ENCODE peak calls at places on chromosomes 13 and 19, in five cellular contexts. T, G, U, K and F are unnamed samples.

GRCh38 chr13:89726690-89727435 is 1620.6 kb upstream of the MIR17HG start:
- DNase-seq in U (no peak), K (no peak), G (no peak), T (no peak), F (no peak)

GRCh38 chr19:33879818-33880575 is 83.3 kb downstream of the KCTD15 start:
- DNase-seq in T (peak; percentile 47), U (no peak), G (no peak), K (no peak), F (peak; percentile 35)

GRCh38 chr19:8501968-8502367 is 472 bp downstream of the PRAM1 start:
- DNase-seq in K (no peak), T (no peak), G (no peak), U (no peak), F (no peak)

GRCh38 chr19:54231077-54231931 is 8.5 kb upstream of the LILRB3 start:
- DNase-seq in G (peak; percentile 92), T (peak; percentile 87), K (peak; percentile 94), U (peak; percentile 95), F (peak; percentile 88)

GRCh38 chr19:2613507-2614295 is 88.8 kb downstream of the GNG7 start:
- DNase-seq in G (peak; percentile 60), T (peak; percentile 53), U (no peak), K (no peak), F (no peak)

GRCh38 chr13:80483157-80483556 is 142.2 kb upstream of the SPRY2 start:
- DNase-seq in K (no peak), G (no peak), T (no peak), U (no peak), F (no peak)

GRCh38 chr19:2207991-2208860 is 27.9 kb downstream of the PLEKHJ1 start:
- DNase-seq in G (peak; percentile 48), U (no peak), K (no peak), T (peak; percentile 68), F (no peak)

GRCh38 chr19:2371656-2372055 is 11.6 kb downstream of the TMPRSS9 start:
- DNase-seq in U (no peak), K (no peak), T (no peak), G (no peak), F (no peak)

GRCh38 chr19:46736544-46737274 is 9.1 kb upstream of the FKRP start:
- DNase-seq in G (peak; percentile 42), T (peak; percentile 70), U (no peak), K (no peak), F (no peak)

GRCh38 chr19:2428756-2429711 is 1.6 kb upstream of the TIMM13 start:
- DNase-seq in U (no peak), K (no peak), G (no peak), T (no peak), F (no peak)

GRCh38 chr19:18278521-18279265 is 2.7 kb downstream of the JUND start:
- DNase-seq in U (no peak), G (peak; percentile 52), K (no peak), T (no peak), F (no peak)

GRCh38 chr13:75365724-75366173 is 116.2 kb downstream of the TBC1D4 start:
- DNase-seq in T (no peak), U (no peak), G (no peak), K (no peak), F (no peak)

GRCh38 chr19:47350599-47350998 is 1.5 kb downstream of the DHX34 start:
- DNase-seq in K (no peak), T (no peak), U (no peak), G (no peak), F (no peak)

GRCh38 chr19:3671680-3672574 is 28.3 kb downstream of the PIP5K1C start:
- DNase-seq in U (no peak), G (no peak), K (no peak), T (no peak), F (no peak)

GRCh38 chr13:97802213-97802612 is 151.3 kb upstream of the IPO5 start:
- DNase-seq in G (no peak), T (no peak), U (no peak), K (no peak), F (no peak)

GRCh38 chr13:41398494-41399190 is 58.7 kb upstream of the RGCC start:
- DNase-seq in K (no peak), T (no peak), U (peak; percentile 37), G (no peak), F (no peak)

GRCh38 chr13:28059214-28059613 is 41.2 kb downstream of the FLT3 start:
- DNase-seq in T (no peak), K (no peak), G (peak; percentile 44), U (no peak), F (peak; percentile 62)

GRCh38 chr13:113533441-113533840 is 42.9 kb upstream of the DCUN1D2 start:
- DNase-seq in U (no peak), K (no peak), G (no peak), T (no peak), F (no peak)

GRCh38 chr19:1161716-1162115 is 12.4 kb downstream of the SBNO2 start:
- DNase-seq in U (no peak), K (no peak), T (no peak), G (peak; percentile 57), F (no peak)

GRCh38 chr19:53461866-53462265 is 5.7 kb upstream of the ZNF813 start:
- DNase-seq in T (no peak), U (no peak), K (no peak), G (no peak), F (no peak)

GRCh38 chr13:109135018-109135417 is 505.6 kb downstream of the MYO16 start:
- DNase-seq in K (no peak), T (no peak), U (no peak), G (no peak), F (no peak)

GRCh38 chr19:18009412-18010066 is 1.6 kb downstream of the ARRDC2 start:
- DNase-seq in U (no peak), K (no peak), G (no peak), T (no peak), F (no peak)

GRCh38 chr19:42325896-42326771 is 699 bp downstream of the MEGF8 start:
- DNase-seq in K (no peak), T (no peak), U (no peak), G (peak; percentile 28), F (peak; percentile 46)

GRCh38 chr19:1223018-1223855 is 14.6 kb downstream of the CBARP start:
- DNase-seq in G (no peak), T (no peak), K (no peak), U (no peak), F (no peak)

GRCh38 chr13:113819731-113820715 is 43.9 kb downstream of the GAS6 start:
- DNase-seq in U (no peak), G (no peak), T (no peak), K (no peak), F (peak; percentile 19)

GRCh38 chr13:99191900-99192399 is 8.7 kb upstream of the UBAC2 start:
- DNase-seq in T (no peak), G (peak; percentile 43), U (no peak), K (no peak), F (no peak)

GRCh38 chr13:113034451-113035208 is 65.6 kb downstream of the MCF2L start:
- DNase-seq in G (peak; percentile 38), K (peak; percentile 46), T (peak; percentile 32), U (no peak), F (peak; percentile 63)

GRCh38 chr19:35049456-35049855 is 7.9 kb downstream of the HPN start:
- DNase-seq in G (no peak), U (no peak), K (no peak), T (no peak), F (no peak)

GRCh38 chr19:35051796-35052195 is 10.3 kb downstream of the HPN start:
- DNase-seq in K (no peak), G (no peak), U (no peak), T (no peak), F (no peak)

GRCh38 chr19:35045667-35046300 is 4.3 kb downstream of the HPN start:
- DNase-seq in T (no peak), U (no peak), K (no peak), G (no peak), F (no peak)

GRCh38 chr19:35046461-35046860 is 4.9 kb downstream of the HPN start:
- DNase-seq in K (no peak), U (no peak), G (peak; percentile 43), T (no peak), F (peak; percentile 76)

DNA sequence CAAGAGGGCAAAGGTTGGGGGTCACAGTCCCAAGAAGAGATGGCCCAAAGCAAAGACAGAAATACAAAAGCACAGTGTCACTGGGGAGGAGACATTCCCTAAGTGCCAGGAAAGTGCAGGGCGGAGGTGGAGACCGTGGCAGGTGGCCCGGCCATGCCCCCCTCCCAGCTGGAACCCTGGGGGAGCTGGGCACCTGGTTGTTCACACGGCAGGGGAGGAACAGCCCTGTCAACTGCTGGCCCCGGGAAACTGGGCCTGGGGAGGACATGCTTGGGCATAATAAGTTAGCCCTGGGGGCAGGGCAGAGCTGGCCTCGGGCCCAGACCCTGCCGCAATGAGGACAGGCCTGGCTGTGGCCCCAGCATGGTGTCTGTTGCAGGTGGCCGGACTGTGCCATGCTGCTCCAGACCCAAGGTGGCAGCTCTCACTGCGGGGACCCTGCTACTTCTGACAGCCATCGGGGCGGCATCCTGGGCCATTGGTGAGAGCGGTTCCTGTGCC is 7.4 kb downstream of the HPN start:
- DNase-seq in G (peak; percentile 78), K (no peak), T (peak; percentile 70), U (no peak), F (peak; percentile 92)
- H3K27ac ChIP-seq in G (no peak overlapping the region), K (no peak overlapping the region), T (peak overlapping the region; percentile 52), U (no peak overlapping the region), F (peak overlapping the region; percentile 50)

GRCh38 chr13:26557051-26557392 is 461 bp upstream of the WASF3 start:
- DNase-seq in G (no peak), T (no peak), K (no peak), U (no peak), F (no peak)
- H3K4me3 ChIP-seq in G (peak overlapping the region; percentile 81), T (peak overlapping the region; percentile 78), K (no peak overlapping the region), U (peak overlapping the region; percentile 78), F (peak overlapping the region; percentile 44)

DNA sequence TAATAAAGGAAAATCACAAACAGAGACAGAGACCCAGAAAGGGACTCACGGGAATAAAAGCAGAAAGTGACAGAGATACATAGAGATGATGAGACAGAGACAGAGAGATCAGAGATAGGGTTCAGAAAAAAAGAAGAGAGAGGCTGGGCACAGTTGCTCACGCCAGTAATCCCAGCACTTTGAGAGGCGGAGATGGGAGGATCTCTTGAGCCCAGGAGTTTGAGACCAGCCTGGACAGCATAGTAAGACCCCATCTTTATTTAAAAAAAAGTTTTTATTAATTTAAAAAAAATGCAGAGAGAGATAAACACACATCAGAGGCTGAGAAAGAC is 19.4 kb upstream of the FOSB start:
- DNase-seq in G (no peak), K (no peak), U (no peak), T (no peak), F (no peak)
- H3K27ac ChIP-seq in G (no peak overlapping the region), K (no peak overlapping the region), U (no peak overlapping the region), T (no peak overlapping the region), F (no peak overlapping the region)

DNA sequence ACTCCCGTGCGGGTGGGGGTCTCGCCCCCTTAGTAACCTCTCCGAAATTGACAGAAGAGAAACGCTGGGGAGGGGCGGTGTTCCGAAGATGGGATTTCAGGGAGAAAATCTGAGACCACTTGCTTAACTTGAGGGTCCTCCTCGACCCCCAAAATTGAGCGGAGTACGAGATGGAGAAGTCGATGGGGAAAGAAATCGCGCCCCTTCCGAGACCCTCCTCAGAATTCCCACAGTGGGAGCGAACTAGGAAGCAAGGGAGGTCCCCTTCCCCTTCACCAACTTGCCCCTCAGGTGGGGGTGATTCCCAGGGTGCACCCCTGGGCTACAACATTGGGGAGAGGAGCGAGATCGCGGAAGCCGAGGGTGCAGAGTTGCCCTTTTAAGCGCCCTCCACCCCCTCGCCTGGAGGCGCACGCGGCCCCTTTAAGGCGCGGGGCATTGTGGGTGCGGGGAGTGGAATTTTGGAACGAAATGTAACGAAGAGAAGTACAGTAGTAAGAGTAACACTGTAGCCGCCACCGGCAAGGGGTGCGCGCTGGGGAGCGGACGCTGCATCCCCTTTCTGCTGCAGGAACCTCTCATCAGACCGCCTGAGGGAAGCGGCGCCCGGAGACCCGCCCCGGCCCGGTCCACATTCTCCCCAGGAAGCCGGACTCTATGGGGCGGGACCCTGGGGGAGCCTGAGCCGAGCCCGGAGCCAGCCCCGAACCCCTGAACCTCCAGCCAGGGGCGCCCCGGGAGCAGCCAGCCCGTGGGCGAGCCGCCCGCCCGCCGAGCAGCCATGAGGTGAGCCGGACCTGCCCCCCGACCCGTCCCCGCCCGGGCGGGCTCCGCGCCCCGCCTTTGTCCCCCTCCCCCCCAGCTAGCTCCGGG is at the start of gene VASP:
- DNase-seq in G (peak; percentile 93), K (peak; percentile 92), T (peak; percentile 84), U (peak; percentile 94), F (peak; percentile 91)
- H3K4me3 ChIP-seq in G (peak within 1 kb of the TSS; percentile 98), K (peak within 1 kb of the TSS; percentile 85), T (peak within 1 kb of the TSS; percentile 95), U (peak within 1 kb of the TSS; percentile 97), F (peak within 1 kb of the TSS; percentile 100)